ENCODE peak calls at places on chromosomes 7 and 10, in six cellular contexts. One of them, this sample, is unnamed.

GRCh38 chr7:44388089-44388970 is 62.9 kb upstream of the CAMK2B start:
- DNase-seq in upper lobe of right lung: no peak
- DNase-seq in cardiac fibroblast: no peak
- DNase-seq in pancreas: no peak
- DNase-seq in NB4: no peak
- DNase-seq in psoas muscle: no peak
- DNase-seq in this sample: no peak

GRCh38 chr10:47154762-47155161 is 145.2 kb upstream of the GDF10 start:
- DNase-seq in upper lobe of right lung: no peak
- DNase-seq in cardiac fibroblast: no peak
- DNase-seq in pancreas: no peak
- DNase-seq in NB4: no peak
- DNase-seq in psoas muscle: no peak
- DNase-seq in this sample: no peak

GRCh38 chr10:88733215-88733614 is 26.6 kb upstream of the LIPN start:
- DNase-seq in upper lobe of right lung: no peak
- DNase-seq in cardiac fibroblast: no peak
- DNase-seq in pancreas: no peak
- DNase-seq in NB4: no peak
- DNase-seq in psoas muscle: no peak
- DNase-seq in this sample: no peak

GRCh38 chr10:86946215-86947170 is 10.9 kb downstream of the MMRN2 start:
- DNase-seq in upper lobe of right lung: peak
- DNase-seq in cardiac fibroblast: no peak
- DNase-seq in pancreas: peak
- DNase-seq in NB4: no peak
- DNase-seq in psoas muscle: peak
- DNase-seq in this sample: no peak

GRCh38 chr7:77627307-77627671 is 69.0 kb upstream of the RSBN1L start:
- DNase-seq in upper lobe of right lung: no peak
- DNase-seq in cardiac fibroblast: no peak
- DNase-seq in pancreas: no peak
- DNase-seq in NB4: no peak
- DNase-seq in psoas muscle: no peak
- DNase-seq in this sample: no peak

GRCh38 chr7:101162551-101163280 is 2.7 kb downstream of the VGF start:
- DNase-seq in upper lobe of right lung: peak
- DNase-seq in cardiac fibroblast: peak
- DNase-seq in pancreas: peak
- DNase-seq in NB4: peak
- DNase-seq in psoas muscle: no peak
- DNase-seq in this sample: peak

GRCh38 chr7:128410092-128410665 is 397 bp upstream of the IMPDH1 start:
- DNase-seq in upper lobe of right lung: peak
- DNase-seq in cardiac fibroblast: peak
- DNase-seq in pancreas: peak
- DNase-seq in NB4: peak
- DNase-seq in psoas muscle: no peak
- DNase-seq in this sample: peak

GRCh38 chr7:22651534-22652243 is 75.3 kb upstream of the IL6 start:
- DNase-seq in upper lobe of right lung: no peak
- DNase-seq in cardiac fibroblast: peak
- DNase-seq in pancreas: no peak
- DNase-seq in NB4: no peak
- DNase-seq in psoas muscle: no peak
- DNase-seq in this sample: peak

GRCh38 chr10:84008878-84009277 is 130.4 kb upstream of the GHITM start:
- DNase-seq in upper lobe of right lung: peak
- DNase-seq in cardiac fibroblast: peak
- DNase-seq in pancreas: no peak
- DNase-seq in NB4: peak
- DNase-seq in psoas muscle: no peak
- DNase-seq in this sample: no peak

GRCh38 chr10:122348512-122348911 is 26.0 kb upstream of the PLEKHA1 start:
- DNase-seq in upper lobe of right lung: no peak
- DNase-seq in cardiac fibroblast: no peak
- DNase-seq in pancreas: no peak
- DNase-seq in NB4: no peak
- DNase-seq in psoas muscle: no peak
- DNase-seq in this sample: no peak

GRCh38 chr7:20776214-20776875 is 10.3 kb downstream of the SP8 start:
- DNase-seq in upper lobe of right lung: no peak
- DNase-seq in cardiac fibroblast: no peak
- DNase-seq in pancreas: no peak
- DNase-seq in NB4: no peak
- DNase-seq in psoas muscle: no peak
- DNase-seq in this sample: no peak

GRCh38 chr7:124257638-124258308 is 224.9 kb upstream of the TMEM229A start:
- DNase-seq in upper lobe of right lung: no peak
- DNase-seq in cardiac fibroblast: no peak
- DNase-seq in pancreas: no peak
- DNase-seq in NB4: no peak
- DNase-seq in psoas muscle: no peak
- DNase-seq in this sample: no peak

GRCh38 chr10:77421576-77421975 is 216.0 kb downstream of the KCNMA1 start:
- DNase-seq in upper lobe of right lung: no peak
- DNase-seq in cardiac fibroblast: no peak
- DNase-seq in pancreas: no peak
- DNase-seq in NB4: no peak
- DNase-seq in psoas muscle: no peak
- DNase-seq in this sample: no peak

GRCh38 chr7:29480934-29481625 is 82.6 kb upstream of the PRR15 start:
- DNase-seq in upper lobe of right lung: no peak
- DNase-seq in cardiac fibroblast: no peak
- DNase-seq in pancreas: no peak
- DNase-seq in NB4: no peak
- DNase-seq in psoas muscle: no peak
- DNase-seq in this sample: no peak

GRCh38 chr10:12902135-12902572 is 99.4 kb downstream of the CCDC3 start:
- DNase-seq in upper lobe of right lung: no peak
- DNase-seq in cardiac fibroblast: peak
- DNase-seq in pancreas: peak
- DNase-seq in NB4: peak
- DNase-seq in psoas muscle: no peak
- DNase-seq in this sample: peak

GRCh38 chr10:130024779-130025178 is 60.7 kb upstream of the EBF3 start:
- DNase-seq in upper lobe of right lung: no peak
- DNase-seq in cardiac fibroblast: no peak
- DNase-seq in pancreas: no peak
- DNase-seq in NB4: no peak
- DNase-seq in psoas muscle: no peak
- DNase-seq in this sample: no peak

GRCh38 chr7:112410087-112410486 is 40.2 kb upstream of the IFRD1 start:
- DNase-seq in upper lobe of right lung: no peak
- DNase-seq in cardiac fibroblast: peak
- DNase-seq in pancreas: no peak
- DNase-seq in NB4: no peak
- DNase-seq in psoas muscle: no peak
- DNase-seq in this sample: no peak

GRCh38 chr7:114627231-114627630 is 212.6 kb downstream of the FOXP2 start:
- DNase-seq in upper lobe of right lung: no peak
- DNase-seq in cardiac fibroblast: no peak
- DNase-seq in pancreas: no peak
- DNase-seq in NB4: no peak
- DNase-seq in psoas muscle: no peak
- DNase-seq in this sample: no peak

GRCh38 chr7:17289074-17289665 is 9.3 kb upstream of the AHR start:
- DNase-seq in upper lobe of right lung: no peak
- DNase-seq in cardiac fibroblast: peak
- DNase-seq in pancreas: no peak
- DNase-seq in NB4: no peak
- DNase-seq in psoas muscle: no peak
- DNase-seq in this sample: no peak

GRCh38 chr7:2004841-2005351 is 227.8 kb downstream of the MAD1L1 start:
- DNase-seq in upper lobe of right lung: peak
- DNase-seq in cardiac fibroblast: no peak
- DNase-seq in pancreas: peak
- DNase-seq in NB4: no peak
- DNase-seq in psoas muscle: peak
- DNase-seq in this sample: no peak

GRCh38 chr7:143265017-143265693 is 1.9 kb downstream of the GSTK1 start:
- DNase-seq in upper lobe of right lung: no peak
- DNase-seq in cardiac fibroblast: no peak
- DNase-seq in pancreas: no peak
- DNase-seq in NB4: no peak
- DNase-seq in psoas muscle: no peak
- DNase-seq in this sample: no peak

GRCh38 chr10:63464402-63465292 is 1.1 kb downstream of the JMJD1C start:
- DNase-seq in upper lobe of right lung: no peak
- DNase-seq in cardiac fibroblast: peak
- DNase-seq in pancreas: no peak
- DNase-seq in NB4: no peak
- DNase-seq in psoas muscle: no peak
- DNase-seq in this sample: peak

GRCh38 chr7:5187605-5188004 is 2.4 kb upstream of the WIPI2 start:
- DNase-seq in upper lobe of right lung: no peak
- DNase-seq in cardiac fibroblast: no peak
- DNase-seq in pancreas: no peak
- DNase-seq in NB4: no peak
- DNase-seq in psoas muscle: no peak
- DNase-seq in this sample: no peak

GRCh38 chr7:42378149-42378548 is 141.1 kb upstream of the GLI3 start:
- DNase-seq in upper lobe of right lung: no peak
- DNase-seq in cardiac fibroblast: no peak
- DNase-seq in pancreas: no peak
- DNase-seq in NB4: no peak
- DNase-seq in psoas muscle: no peak
- DNase-seq in this sample: no peak

GRCh38 chr7:42385912-42386311 is 148.9 kb upstream of the GLI3 start:
- DNase-seq in upper lobe of right lung: no peak
- DNase-seq in cardiac fibroblast: no peak
- DNase-seq in pancreas: no peak
- DNase-seq in NB4: peak
- DNase-seq in psoas muscle: no peak
- DNase-seq in this sample: no peak

GRCh38 chr7:42380411-42380810 is 143.4 kb upstream of the GLI3 start:
- DNase-seq in upper lobe of right lung: no peak
- DNase-seq in cardiac fibroblast: peak
- DNase-seq in pancreas: no peak
- DNase-seq in NB4: no peak
- DNase-seq in psoas muscle: no peak
- DNase-seq in this sample: no peak
- TF ChIP-seq CTCF in upper lobe of right lung: no peak
- TF ChIP-seq CTCF in cardiac fibroblast: no peak
- TF ChIP-seq CTCF in pancreas: no peak
- TF ChIP-seq CTCF in NB4: no peak
- TF ChIP-seq CTCF in psoas muscle: no peak
- TF ChIP-seq CTCF in this sample: no peak

GRCh38 chr10:71210031-71210871 is 2.1 kb upstream of the UNC5B start:
- DNase-seq in upper lobe of right lung: peak
- DNase-seq in cardiac fibroblast: no peak
- DNase-seq in pancreas: no peak
- DNase-seq in NB4: no peak
- DNase-seq in psoas muscle: no peak
- DNase-seq in this sample: no peak

GRCh38 chr10:71211759-71212248 is 566 bp upstream of the UNC5B start:
- DNase-seq in upper lobe of right lung: no peak
- DNase-seq in cardiac fibroblast: no peak
- DNase-seq in pancreas: no peak
- DNase-seq in NB4: no peak
- DNase-seq in psoas muscle: no peak
- DNase-seq in this sample: no peak

GRCh38 chr10:71211053-71211452 is 1.3 kb upstream of the UNC5B start:
- DNase-seq in upper lobe of right lung: peak
- DNase-seq in cardiac fibroblast: no peak
- DNase-seq in pancreas: no peak
- DNase-seq in NB4: no peak
- DNase-seq in psoas muscle: no peak
- DNase-seq in this sample: no peak

GRCh38 chr10:71207578-71207977 is 4.8 kb upstream of the UNC5B start:
- DNase-seq in upper lobe of right lung: no peak
- DNase-seq in cardiac fibroblast: no peak
- DNase-seq in pancreas: no peak
- DNase-seq in NB4: no peak
- DNase-seq in psoas muscle: no peak
- DNase-seq in this sample: no peak

DNA sequence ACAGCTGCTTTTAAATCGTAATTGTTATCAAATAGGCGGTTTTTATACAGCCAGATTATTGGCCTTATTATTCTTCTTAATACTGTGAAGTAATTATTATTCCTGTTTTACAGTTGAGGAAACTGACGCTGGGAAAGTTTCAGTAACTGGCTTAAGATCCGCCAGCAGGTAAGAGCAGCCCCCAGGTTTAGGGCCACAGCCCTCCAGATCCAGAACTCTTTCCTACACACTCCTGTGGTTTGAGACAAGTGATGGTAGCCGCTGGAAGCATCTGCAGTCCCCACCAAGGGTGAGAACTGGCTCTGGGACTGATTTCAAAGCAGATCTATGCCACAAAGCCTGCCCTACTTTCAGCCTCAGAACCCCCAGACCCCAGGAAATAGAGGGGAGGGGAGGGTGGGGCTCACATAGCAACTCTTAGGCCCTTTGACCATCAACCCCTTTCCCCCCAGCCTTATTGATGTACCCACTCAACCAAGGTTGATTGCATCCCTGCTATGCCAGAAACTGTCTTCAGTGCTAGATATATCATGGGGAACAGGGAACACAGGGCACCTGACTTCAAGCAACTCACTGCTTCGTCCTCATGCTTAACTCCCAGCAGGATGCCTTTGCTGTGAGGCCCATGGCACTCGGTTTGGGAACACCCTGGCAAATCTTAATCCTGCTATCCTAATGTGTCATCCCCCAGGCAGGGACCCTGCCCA is 2.9 kb upstream of the UNC5B start:
- DNase-seq in upper lobe of right lung: peak
- DNase-seq in cardiac fibroblast: no peak
- DNase-seq in pancreas: no peak
- DNase-seq in NB4: no peak
- DNase-seq in psoas muscle: no peak
- DNase-seq in this sample: no peak
- TF ChIP-seq CTCF in upper lobe of right lung: no peak
- TF ChIP-seq CTCF in cardiac fibroblast: no peak
- TF ChIP-seq CTCF in pancreas: no peak
- TF ChIP-seq CTCF in NB4: no peak
- TF ChIP-seq CTCF in psoas muscle: no peak
- TF ChIP-seq CTCF in this sample: peak

DNA sequence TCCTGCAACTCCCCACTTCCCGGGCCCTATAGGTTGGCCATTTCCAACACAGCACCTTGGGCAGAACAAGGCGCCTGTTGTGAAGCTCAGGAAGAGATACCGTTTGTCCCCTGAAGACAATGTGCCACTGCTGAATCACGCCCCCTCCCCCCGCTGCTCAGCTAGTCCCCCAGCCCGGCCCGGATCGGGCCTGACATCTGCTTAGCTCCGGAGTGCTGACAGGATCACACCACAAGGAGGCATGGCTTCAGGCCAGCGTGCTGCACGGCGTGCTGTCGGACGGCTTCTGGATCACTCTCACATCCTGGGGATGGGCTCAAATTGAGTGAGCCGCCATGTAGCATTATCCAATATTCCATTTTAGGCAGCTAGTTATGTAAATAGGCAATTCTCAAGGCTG is 62.1 kb upstream of the EFCAB10 start:
- DNase-seq in upper lobe of right lung: no peak
- DNase-seq in cardiac fibroblast: peak
- DNase-seq in pancreas: no peak
- DNase-seq in NB4: no peak
- DNase-seq in psoas muscle: peak
- DNase-seq in this sample: no peak
- TF ChIP-seq CTCF in upper lobe of right lung: no peak
- TF ChIP-seq CTCF in cardiac fibroblast: no peak
- TF ChIP-seq CTCF in pancreas: no peak
- TF ChIP-seq CTCF in NB4: no peak
- TF ChIP-seq CTCF in psoas muscle: peak
- TF ChIP-seq CTCF in this sample: no peak

GRCh38 chr7:38163671-38164070 is 14.4 kb upstream of the STARD3NL start:
- DNase-seq in upper lobe of right lung: no peak
- DNase-seq in cardiac fibroblast: no peak
- DNase-seq in pancreas: no peak
- DNase-seq in NB4: no peak
- DNase-seq in psoas muscle: no peak
- DNase-seq in this sample: no peak
- TF ChIP-seq CTCF in upper lobe of right lung: no peak
- TF ChIP-seq CTCF in cardiac fibroblast: no peak
- TF ChIP-seq CTCF in pancreas: no peak
- TF ChIP-seq CTCF in NB4: no peak
- TF ChIP-seq CTCF in psoas muscle: no peak
- TF ChIP-seq CTCF in this sample: no peak

This sample was measured in HFFc6.